ENCODE peak calls at places on chromosome 4, in nine cellular contexts. E is transverse colon; W is psoas muscle; X is SK-N-SH; H is CD8-positive, alpha-beta T cell; U is A549; I is neural progenitor cell; K is ascending aorta; T is mammary epithelial cell. Z is an unnamed sample. For H3K4me1, the result is how much of the 10 kb centered on the place peaks cover.

GRCh38 chr4:165440415-165440882 is 61.6 kb downstream of the CPE start:
- DNase-seq in T (peak), W (no peak), K (no peak), U (peak), E (no peak), H (no peak), X (peak), I (no peak), Z (no peak)

GRCh38 chr4:101651778-101652177 is 138.8 kb upstream of the BANK1 start:
- DNase-seq in I (no peak), W (peak), E (no peak), H (no peak), T (no peak), U (no peak), X (no peak), K (no peak), Z (no peak)

GRCh38 chr4:165522049-165522448 is 143.2 kb downstream of the CPE start:
- DNase-seq in T (no peak), K (no peak), E (no peak), X (no peak), U (no peak), W (no peak), H (no peak), I (no peak), Z (no peak)

GRCh38 chr4:56026596-56026995 is 77.9 kb downstream of the CEP135 start:
- DNase-seq in T (peak), E (no peak), U (no peak), W (no peak), I (no peak), K (no peak), H (no peak), X (no peak), Z (no peak)

GRCh38 chr4:52914051-52914605 is 52.0 kb downstream of the RASL11B start:
- DNase-seq in I (no peak), T (no peak), E (no peak), U (no peak), W (no peak), X (no peak), K (no peak), H (no peak), Z (no peak)

GRCh38 chr4:31234494-31234893 is 514.3 kb downstream of the PCDH7 start:
- DNase-seq in U (no peak), E (no peak), W (no peak), K (no peak), T (peak), I (no peak), X (no peak), H (no peak), Z (no peak)

GRCh38 chr4:6951880-6952381 is 42.3 kb downstream of the TBC1D14 start:
- DNase-seq in W (peak), E (no peak), K (no peak), H (no peak), U (no peak), X (no peak), I (no peak), T (no peak), Z (no peak)

GRCh38 chr4:14334166-14334565 is 668.1 kb upstream of the CPEB2 start:
- DNase-seq in W (no peak), H (no peak), T (no peak), X (no peak), E (no peak), K (no peak), U (no peak), I (no peak), Z (no peak)

GRCh38 chr4:3427706-3428446 is 13.9 kb upstream of the HGFAC start:
- DNase-seq in X (no peak), E (no peak), U (no peak), K (no peak), T (no peak), I (no peak), H (no peak), W (no peak), Z (no peak)

GRCh38 chr4:40918330-40918729 is 168.6 kb downstream of the NSUN7 start:
- DNase-seq in T (no peak), E (peak), U (no peak), I (no peak), W (peak), X (peak), K (peak), H (no peak), Z (no peak)

GRCh38 chr4:113781439-113782040 is 20.0 kb upstream of the CAMK2D start:
- DNase-seq in K (no peak), U (peak), E (no peak), H (no peak), X (peak), I (peak), T (no peak), W (no peak), Z (no peak)

GRCh38 chr4:105277702-105278101 is 131.0 kb downstream of the TET2 start:
- DNase-seq in U (no peak), W (no peak), K (no peak), H (no peak), X (no peak), E (no peak), T (no peak), I (no peak), Z (no peak)

GRCh38 chr4:151158979-151159378 is 59.6 kb downstream of the RPS3A start:
- DNase-seq in E (no peak), H (no peak), K (no peak), I (no peak), X (no peak), W (no peak), U (no peak), T (no peak), Z (no peak)

GRCh38 chr4:168585168-168586091 is 88.6 kb downstream of the PALLD start:
- DNase-seq in T (peak), K (peak), U (peak), W (peak), I (peak), E (peak), X (peak), H (no peak), Z (no peak)

GRCh38 chr4:102356562-102357202 is 11.4 kb upstream of the SLC39A8 start:
- DNase-seq in H (no peak), T (no peak), K (no peak), E (peak), X (no peak), W (no peak), I (no peak), U (no peak), Z (no peak)

GRCh38 chr4:102094474-102094873 is 250.8 kb downstream of the SLC39A8 start:
- DNase-seq in E (no peak), K (no peak), T (no peak), U (no peak), I (no peak), H (no peak), X (no peak), W (no peak), Z (no peak)

GRCh38 chr4:102429553-102429952 is 71.6 kb upstream of the NFKB1 start:
- DNase-seq in T (peak), I (no peak), K (no peak), W (no peak), X (no peak), U (peak), H (no peak), E (no peak), Z (no peak)

GRCh38 chr4:115596265-115597001 is 483.0 kb upstream of the NDST4 start:
- DNase-seq in U (no peak), X (no peak), W (no peak), K (no peak), E (no peak), H (no peak), T (no peak), I (no peak), Z (no peak)

GRCh38 chr4:133996431-133997121 is 205.0 kb downstream of the PABPC4L start:
- DNase-seq in E (no peak), U (no peak), W (no peak), I (peak), H (no peak), K (no peak), T (no peak), X (no peak), Z (no peak)

GRCh38 chr4:56345461-56345860 is 41.8 kb downstream of the AASDH start:
- DNase-seq in U (no peak), T (no peak), X (no peak), H (no peak), W (no peak), K (no peak), I (no peak), E (no peak), Z (no peak)

GRCh38 chr4:81198151-81198550 is 16.9 kb downstream of the PRKG2 start:
- DNase-seq in E (no peak), H (no peak), U (no peak), W (no peak), X (no peak), I (peak), T (no peak), K (no peak), Z (no peak)

GRCh38 chr4:54091637-54092404 is 8.1 kb upstream of the GSX2 start:
- DNase-seq in E (peak), I (peak), K (peak), H (peak), X (peak), T (peak), W (peak), U (peak), Z (no peak)

GRCh38 chr4:124803026-124803425 is 90.5 kb upstream of the ANKRD50 start:
- DNase-seq in H (no peak), T (no peak), E (no peak), X (no peak), I (no peak), K (no peak), W (no peak), U (no peak), Z (no peak)
- H3K4me1 ChIP-seq in H (under half), T (under half), E (under half), X (under half), I (under half), K (under half), W (under half), U (under half), Z (under half)

GRCh38 chr4:128524311-128524710 is 236.7 kb upstream of the PGRMC2 start:
- DNase-seq in T (peak), K (peak), I (no peak), W (no peak), E (peak), X (no peak), U (peak), H (no peak), Z (no peak)
- H3K27ac ChIP-seq in T (peak), K (peak), I (no peak), W (no peak), E (no peak), X (peak), U (peak), H (no peak), Z (peak)

DNA sequence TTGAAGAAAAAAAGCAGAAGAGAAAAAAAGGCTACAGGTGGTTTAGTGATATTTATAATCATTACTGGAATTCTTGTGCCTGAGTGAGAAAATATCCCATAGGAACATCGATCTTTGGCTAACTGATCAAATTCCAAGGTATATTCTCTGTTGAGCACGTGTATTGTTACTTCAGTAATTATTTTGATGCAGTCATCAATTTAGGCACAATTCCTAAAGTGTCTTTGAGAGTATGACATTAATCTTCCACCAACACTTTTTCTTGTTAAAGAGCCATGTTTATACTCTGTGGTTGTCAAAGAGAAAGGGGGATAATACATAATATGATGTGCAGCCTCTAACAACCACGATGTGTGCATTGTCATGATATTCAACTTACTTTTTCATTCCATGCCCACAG is 151.1 kb downstream of the TSPAN5 start:
- DNase-seq in K (no peak), U (no peak), I (no peak), W (no peak), H (no peak), T (no peak), E (no peak), X (no peak), Z (no peak)
- H3K4me3 ChIP-seq in K (no peak), U (no peak), I (no peak), W (no peak), H (no peak), T (no peak), E (no peak), X (no peak), Z (no peak)

GRCh38 chr4:159134422-159134821 is 31.5 kb downstream of the RAPGEF2 start:
- DNase-seq in U (no peak), X (no peak), K (no peak), W (no peak), I (no peak), E (no peak), H (no peak), T (no peak), Z (no peak)

GRCh38 chr4:159131564-159131963 is 28.7 kb downstream of the RAPGEF2 start:
- DNase-seq in W (no peak), T (no peak), U (no peak), X (no peak), E (no peak), H (no peak), K (no peak), I (no peak), Z (no peak)

GRCh38 chr4:159141193-159141592 is 38.3 kb downstream of the RAPGEF2 start:
- DNase-seq in X (no peak), U (no peak), H (no peak), K (no peak), E (no peak), W (no peak), T (no peak), I (no peak), Z (no peak)

GRCh38 chr4:159142254-159142653 is 39.4 kb downstream of the RAPGEF2 start:
- DNase-seq in K (no peak), U (no peak), T (peak), E (no peak), H (no peak), I (no peak), X (no peak), W (no peak), Z (no peak)

DNA sequence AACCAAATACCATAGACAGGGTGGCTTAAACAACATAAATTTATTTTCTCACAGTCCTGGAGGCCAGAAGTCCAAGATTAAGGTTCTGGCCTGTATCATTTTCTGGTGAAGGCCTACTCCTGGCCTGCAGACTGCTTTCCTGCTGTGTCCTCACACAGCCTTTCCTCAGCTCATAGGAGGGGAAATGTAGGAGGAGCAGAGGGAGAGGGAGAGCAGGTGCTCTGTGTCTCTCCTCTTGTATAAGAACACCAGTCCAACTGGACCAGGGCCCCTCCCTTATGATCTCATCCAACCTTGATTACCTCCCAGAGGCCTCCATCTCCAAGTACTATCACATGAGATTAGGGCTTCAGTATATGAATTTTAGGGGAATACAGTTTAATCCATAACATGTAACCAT is 34.3 kb downstream of the RAPGEF2 start:
- DNase-seq in T (peak), U (no peak), I (peak), H (no peak), X (no peak), K (no peak), E (peak), W (no peak), Z (no peak)
- H3K4me1 ChIP-seq in T (under half), U (under half), I (under half), H (under half), X (under half), K (under half), E (under half), W (half or more), Z (under half)

GRCh38 chr4:188660796-188661195 is 521.6 kb downstream of the TRIML1 start:
- DNase-seq in T (no peak), W (no peak), I (no peak), X (no peak), H (no peak), E (no peak), K (no peak), U (no peak), Z (no peak)

GRCh38 chr4:188663369-188663768 is 524.1 kb downstream of the TRIML1 start:
- DNase-seq in T (no peak), W (no peak), H (no peak), E (no peak), K (no peak), U (no peak), I (no peak), X (no peak), Z (no peak)

GRCh38 chr4:188661502-188661901 is 522.3 kb downstream of the TRIML1 start:
- DNase-seq in E (no peak), X (no peak), H (no peak), U (no peak), K (no peak), T (no peak), I (no peak), W (no peak), Z (no peak)

DNA sequence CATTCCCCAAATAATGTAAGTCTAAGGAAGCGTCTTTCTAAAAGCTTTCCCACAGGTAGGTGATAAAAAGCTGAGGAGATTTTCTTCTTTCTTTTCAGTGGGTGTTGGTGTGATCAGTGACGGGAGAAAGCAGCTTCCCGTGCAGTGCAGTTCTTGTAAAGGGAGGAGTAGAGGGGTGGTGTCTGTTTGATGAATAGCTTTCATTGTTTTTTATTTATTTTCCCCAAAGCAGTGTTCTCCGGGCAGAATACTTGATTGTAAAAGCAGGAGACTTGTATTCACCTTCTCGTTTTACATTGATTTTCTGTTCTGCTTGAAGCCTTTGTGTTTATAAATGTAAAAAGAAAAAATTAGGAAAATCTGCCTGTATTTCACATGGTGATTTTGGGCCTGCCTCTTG is 526.2 kb downstream of the TRIML1 start:
- DNase-seq in W (no peak), U (no peak), E (no peak), H (no peak), X (no peak), K (no peak), I (peak), T (peak), Z (no peak)
- H3K27ac ChIP-seq in W (no peak), U (no peak), E (no peak), H (no peak), X (no peak), K (no peak), I (no peak), T (no peak), Z (no peak)

DNA sequence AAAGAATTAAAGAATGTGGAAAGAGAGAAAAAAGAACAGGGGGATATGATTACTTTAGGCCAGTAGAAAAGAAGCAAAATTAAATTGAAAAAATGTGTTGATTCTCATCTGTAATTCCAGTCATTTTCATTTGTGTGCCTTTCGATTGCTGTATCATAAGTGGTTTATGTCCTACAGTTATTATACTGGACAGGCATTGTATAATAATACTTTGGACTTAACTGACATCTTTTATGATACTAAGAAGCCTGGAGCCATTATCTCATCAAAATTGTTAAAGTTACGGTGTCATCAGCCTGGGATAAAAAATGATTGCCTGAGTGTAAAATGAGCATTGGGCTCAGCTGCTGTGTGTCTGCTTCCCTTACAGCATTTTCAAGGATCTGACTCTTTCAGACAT is 146.2 kb downstream of the SHROOM3 start:
- DNase-seq in X (no peak), I (no peak), K (no peak), U (no peak), W (no peak), E (no peak), T (no peak), H (no peak), Z (no peak)
- H3K4me3 ChIP-seq in X (no peak), I (no peak), K (no peak), U (no peak), W (no peak), E (no peak), T (no peak), H (no peak), Z (no peak)

GRCh38 chr4:85673540-85673939 is 198.6 kb downstream of the ARHGAP24 start:
- DNase-seq in X (no peak), W (no peak), E (no peak), K (no peak), I (no peak), H (no peak), U (no peak), T (no peak), Z (no peak)

GRCh38 chr4:85672959-85673358 is 198.0 kb downstream of the ARHGAP24 start:
- DNase-seq in K (no peak), X (no peak), H (no peak), W (no peak), I (no peak), E (no peak), U (no peak), T (no peak), Z (no peak)

GRCh38 chr4:85681194-85681803 is 206.3 kb downstream of the ARHGAP24 start:
- DNase-seq in K (no peak), T (peak), H (no peak), U (no peak), I (no peak), E (peak), X (no peak), W (no peak), Z (no peak)

GRCh38 chr4:85682391-85682790 is 207.4 kb downstream of the ARHGAP24 start:
- DNase-seq in X (no peak), K (no peak), I (no peak), E (no peak), H (no peak), T (no peak), W (no peak), U (no peak), Z (no peak)

GRCh38 chr4:85677286-85677685 is 202.3 kb downstream of the ARHGAP24 start:
- DNase-seq in X (peak), I (no peak), W (no peak), E (no peak), H (no peak), K (no peak), T (no peak), U (no peak), Z (no peak)
- H3K4me1 ChIP-seq in X (under half), I (under half), W (under half), E (under half), H (under half), K (under half), T (under half), U (under half), Z (under half)

GRCh38 chr4:60450054-60450453 is 750.1 kb upstream of the ADGRL3 start:
- DNase-seq in T (no peak), K (no peak), W (no peak), U (no peak), H (no peak), X (no peak), E (no peak), I (no peak), Z (no peak)
- H3K27ac ChIP-seq in T (no peak), K (no peak), W (no peak), U (no peak), H (no peak), X (no peak), E (no peak), I (no peak), Z (no peak)

Z was measured in esophagus muscularis mucosa.